ENCODE peak calls at places on chromosomes 1 and 21, in seven cellular contexts. N is activated T-helper 9 cell treated with anti-CD3 and anti-CD28 coated beads, Interleukin-2, amount 50 U/mL, for 16 hours; L is stimulated activated CD8-positive, alpha-beta memory T cell treated with anti-CD3 and anti-CD28 coated beads, Interleukin-7, amount 100 ng/mL, for 48 hours; G is NCI-H524 treated with DMSO at 0.1 percent for 48 hours; B is type B pancreatic cell; O is OCI-LY7; D is colonic mucosa. Y is an unnamed sample.

GRCh38 chr1:154483941-154484803 is 17.8 kb upstream of the TDRD10 start:
- DNase-seq in N (no peak), L (no peak), G (no peak), B (no peak), O (no peak), D (no peak), Y (no peak)

GRCh38 chr21:43906585-43907370 is 41.8 kb downstream of the AGPAT3 start:
- DNase-seq in N (no peak), L (no peak), G (no peak), B (no peak), O (no peak), D (no peak), Y (no peak)

GRCh38 chr1:1021860-1022259 is 1.9 kb downstream of the AGRN start:
- DNase-seq in N (no peak), L (no peak), G (no peak), B (no peak), O (no peak), D (no peak), Y (no peak)

GRCh38 chr1:237386362-237387143 is 344.6 kb downstream of the RYR2 start:
- DNase-seq in N (no peak), L (no peak), G (peak), B (no peak), O (peak), D (no peak), Y (peak)

GRCh38 chr1:167198518-167199133 is 22.1 kb upstream of the POU2F1 start:
- DNase-seq in N (no peak), L (no peak), G (peak), B (no peak), O (no peak), D (no peak), Y (no peak)

GRCh38 chr1:233257786-233258185 is 37.7 kb downstream of the PCNX2 start:
- DNase-seq in N (no peak), L (no peak), G (no peak), B (no peak), O (no peak), D (no peak), Y (no peak)

GRCh38 chr1:28480308-28480707 is 25.5 kb upstream of the RCC1 start:
- DNase-seq in N (no peak), L (no peak), G (no peak), B (no peak), O (no peak), D (no peak), Y (no peak)

GRCh38 chr1:64569376-64569775 is 99.4 kb downstream of the CACHD1 start:
- DNase-seq in N (no peak), L (no peak), G (no peak), B (no peak), O (no peak), D (no peak), Y (no peak)

Y was measured in DMS 273 treated with DMSO at 0.1 percent for 48 hours.